ENCODE peak calls at places on chromosome 18, in seven cellular contexts. M is MCF 10A; H is central memory CD4-positive, alpha-beta T cell; E is H7; L is hepatic stellate cell; S is fibroblast of lung; C is transverse colon. D is an unnamed sample.

GRCh38 chr18:63316612-63317555 is 2.7 kb downstream of the BCL2 start:
- DNase-seq in C (peak), M (no peak), L (no peak), E (no peak), H (no peak), S (no peak), D (no peak)

GRCh38 chr18:46449499-46449898 is 207.5 kb downstream of the LOXHD1 start:
- DNase-seq in S (no peak), M (no peak), E (no peak), C (no peak), H (no peak), L (no peak), D (no peak)

GRCh38 chr18:69358197-69358895 is 42.3 kb upstream of the DOK6 start:
- DNase-seq in L (no peak), S (no peak), M (no peak), E (no peak), C (no peak), H (no peak), D (no peak)

GRCh38 chr18:56327171-56327885 is 311.1 kb downstream of the TXNL1 start:
- DNase-seq in S (peak), M (no peak), E (no peak), H (no peak), C (no peak), L (no peak), D (no peak)

GRCh38 chr18:14964002-14964401 is 216.0 kb downstream of the ANKRD30B start:
- DNase-seq in M (no peak), L (no peak), H (no peak), E (no peak), C (no peak), S (no peak), D (no peak)

GRCh38 chr18:32460046-32460785 is 10.5 kb downstream of the GAREM1 start:
- DNase-seq in S (no peak), M (no peak), E (no peak), H (no peak), L (no peak), C (no peak), D (no peak)

GRCh38 chr18:36697905-36698304 is 130.9 kb downstream of the TPGS2 start:
- DNase-seq in S (peak), C (no peak), L (no peak), M (peak), E (no peak), H (no peak), D (no peak)

GRCh38 chr18:58338961-58339722 is 289.7 kb downstream of the ALPK2 start:
- DNase-seq in M (no peak), H (no peak), S (peak), C (no peak), L (no peak), E (peak), D (no peak)

GRCh38 chr18:21243041-21243431 is 1.0 kb downstream of the GREB1L start:
- DNase-seq in H (no peak), L (no peak), C (peak), E (peak), S (peak), M (peak), D (no peak)

GRCh38 chr18:48680871-48681270 is 142.0 kb downstream of the CTIF start:
- DNase-seq in H (no peak), L (no peak), M (no peak), C (no peak), S (no peak), E (no peak), D (no peak)

GRCh38 chr18:68172842-68173549 is 541.9 kb downstream of the TMX3 start:
- DNase-seq in H (no peak), S (no peak), L (no peak), M (no peak), C (no peak), E (peak), D (no peak)

GRCh38 chr18:11951390-11951851 is 29.9 kb upstream of the IMPA2 start:
- DNase-seq in C (no peak), S (no peak), H (no peak), M (no peak), L (no peak), E (no peak), D (no peak)

GRCh38 chr18:63199743-63200241 is 119.8 kb downstream of the BCL2 start:
- DNase-seq in H (peak), M (no peak), E (no peak), C (no peak), S (no peak), L (no peak), D (no peak)

GRCh38 chr18:23137093-23137640 is 1.9 kb downstream of the CABLES1 start:
- DNase-seq in E (peak), L (no peak), S (peak), M (no peak), C (no peak), H (no peak), D (no peak)

GRCh38 chr18:76265375-76266225 is 229.4 kb downstream of the ZNF516 start:
- DNase-seq in H (no peak), S (no peak), E (no peak), L (peak), M (no peak), C (peak), D (no peak)

GRCh38 chr18:31079973-31080372 is 22.2 kb downstream of the DSC2 start:
- DNase-seq in L (no peak), C (no peak), M (no peak), H (no peak), S (no peak), E (no peak), D (no peak)

D was measured in HTR-8/SVneo.